ENCODE peak calls at places on chromosomes 2 and 18, in seven cellular contexts. L is ascending aorta, Y is lower lobe of right lung, E is tibial artery, J is pancreas, V is left lung, X is HCT116. R is an unnamed sample.

GRCh38 chr2:218019411-218020060 is 16.7 kb upstream of the TNS1 start:
- DNase-seq in L (no peak), Y (no peak), E (no peak), J (no peak), V (peak), X (no peak), R (no peak)

GRCh38 chr18:56068030-56068671 is 480.2 kb upstream of the TCF4 start:
- DNase-seq in L (no peak), Y (no peak), E (no peak), J (no peak), V (no peak), X (no peak), R (no peak)

GRCh38 chr2:179107737-179108136 is 57.8 kb upstream of the CCDC141 start:
- DNase-seq in L (no peak), Y (no peak), E (no peak), J (no peak), V (no peak), X (no peak), R (no peak)

GRCh38 chr2:8627019-8627691 is 54.7 kb upstream of the ID2 start:
- DNase-seq in L (no peak), Y (peak), E (no peak), J (no peak), V (no peak), X (no peak), R (no peak)

GRCh38 chr18:62763101-62763521 is 47.8 kb downstream of the PHLPP1 start:
- DNase-seq in L (no peak), Y (no peak), E (no peak), J (no peak), V (no peak), X (no peak), R (no peak)

GRCh38 chr2:28391564-28392296 is 928 bp upstream of the FOSL2 start:
- DNase-seq in L (peak), Y (peak), E (peak), J (peak), V (peak), X (peak), R (peak)

GRCh38 chr18:13660510-13660909 is 65.8 kb downstream of the FAM210A start:
- DNase-seq in L (no peak), Y (no peak), E (peak), J (no peak), V (no peak), X (no peak), R (no peak)

GRCh38 chr2:172101008-172101706 is 1.5 kb downstream of the DLX2 start:
- DNase-seq in L (no peak), Y (no peak), E (no peak), J (peak), V (no peak), X (no peak), R (no peak)

GRCh38 chr2:64207573-64207972 is 63.4 kb upstream of the PELI1 start:
- DNase-seq in L (no peak), Y (no peak), E (no peak), J (no peak), V (no peak), X (no peak), R (no peak)

GRCh38 chr2:228615501-228615900 is 434.0 kb upstream of the SPHKAP start:
- DNase-seq in L (no peak), Y (no peak), E (no peak), J (no peak), V (no peak), X (no peak), R (no peak)

GRCh38 chr18:10856146-10856545 is 293.2 kb downstream of the PIEZO2 start:
- DNase-seq in L (no peak), Y (no peak), E (no peak), J (no peak), V (no peak), X (no peak), R (no peak)

GRCh38 chr2:133333189-133333588 is 235.1 kb downstream of the NCKAP5 start:
- DNase-seq in L (no peak), Y (no peak), E (no peak), J (no peak), V (no peak), X (no peak), R (no peak)

GRCh38 chr2:33000986-33001385 is 54.2 kb downstream of the LTBP1 start:
- DNase-seq in L (no peak), Y (no peak), E (no peak), J (no peak), V (no peak), X (no peak), R (no peak)
- H3K4me3 ChIP-seq in L (no peak), Y (no peak), E (no peak), J (no peak), V (no peak), X (no peak), R (no peak)

GRCh38 chr2:96900237-96900636 is 30.4 kb upstream of the SEMA4C start:
- DNase-seq in L (no peak), Y (no peak), E (no peak), J (no peak), V (no peak), X (no peak), R (no peak)

GRCh38 chr2:96906719-96907404 is 37.0 kb upstream of the SEMA4C start:
- DNase-seq in L (no peak), Y (no peak), E (peak), J (no peak), V (no peak), X (no peak), R (no peak)

GRCh38 chr2:96899084-96899735 is 29.3 kb upstream of the SEMA4C start:
- DNase-seq in L (no peak), Y (no peak), E (no peak), J (no peak), V (no peak), X (no peak), R (no peak)

GRCh38 chr2:96903809-96904208 is 33.9 kb upstream of the SEMA4C start:
- DNase-seq in L (no peak), Y (no peak), E (no peak), J (no peak), V (no peak), X (no peak), R (no peak)

DNA sequence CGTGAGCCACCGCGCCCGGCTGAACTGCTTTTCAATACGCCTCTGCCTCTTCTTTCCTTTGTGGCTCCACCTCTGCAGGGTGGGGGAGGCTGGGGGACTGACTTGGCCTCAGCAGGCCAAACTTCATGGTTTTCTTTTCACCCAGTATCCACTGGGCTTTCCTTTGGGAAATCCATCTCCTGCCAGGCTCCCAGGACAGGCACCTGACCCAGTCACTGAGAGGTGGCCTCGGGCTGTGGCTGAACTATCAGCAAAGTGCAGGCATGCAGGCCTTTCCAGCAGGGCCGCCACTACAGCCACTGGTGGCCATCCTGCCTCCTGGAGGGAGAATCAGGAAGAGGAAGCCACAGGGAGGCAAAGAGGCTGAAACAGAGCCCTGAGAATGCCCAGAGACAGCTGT is 33.4 kb upstream of the SEMA4C start:
- DNase-seq in L (no peak), Y (no peak), E (no peak), J (no peak), V (no peak), X (no peak), R (no peak)
- TF ChIP-seq CTCF in L (no peak), Y (no peak), E (no peak), J (no peak), V (no peak), X (no peak), R (no peak)

GRCh38 chr2:170820647-170821630 is 4.3 kb downstream of the GAD1 start:
- DNase-seq in L (no peak), Y (no peak), E (no peak), J (no peak), V (no peak), X (no peak), R (peak)

GRCh38 chr2:170822885-170823799 is 6.5 kb downstream of the GAD1 start:
- DNase-seq in L (no peak), Y (no peak), E (no peak), J (peak), V (no peak), X (no peak), R (no peak)

GRCh38 chr2:170821631-170822291 is 5.1 kb downstream of the GAD1 start:
- DNase-seq in L (no peak), Y (no peak), E (no peak), J (peak), V (no peak), X (no peak), R (no peak)

GRCh38 chr2:170823800-170824153 is 7.1 kb downstream of the GAD1 start:
- DNase-seq in L (no peak), Y (no peak), E (no peak), J (no peak), V (no peak), X (no peak), R (no peak)

GRCh38 chr2:170822292-170822884 is 5.7 kb downstream of the GAD1 start:
- DNase-seq in L (no peak), Y (no peak), E (no peak), J (no peak), V (no peak), X (no peak), R (no peak)
- H3K4me3 ChIP-seq in L (peak), Y (peak), E (peak), J (no peak), V (no peak), X (no peak), R (no peak)

DNA sequence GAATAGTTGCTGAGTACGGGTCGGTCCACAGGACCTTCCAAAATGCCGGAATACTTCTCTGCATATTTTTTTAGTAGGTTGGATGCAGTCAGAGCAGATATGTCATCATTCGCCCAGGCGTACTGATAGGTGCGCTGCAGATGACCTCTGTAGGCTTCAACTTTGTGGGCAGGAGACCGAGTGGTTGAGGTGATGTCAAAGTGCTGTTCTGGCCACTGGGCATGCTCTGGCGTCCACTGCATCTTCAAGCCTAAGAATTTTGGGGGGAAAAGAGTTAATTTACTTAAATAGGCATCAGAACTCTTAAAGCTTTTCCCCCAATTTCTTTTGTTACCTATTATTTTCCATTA is 124.3 kb downstream of the FIGN start:
- DNase-seq in L (no peak), Y (no peak), E (no peak), J (no peak), V (no peak), X (no peak), R (no peak)
- TF ChIP-seq CTCF in L (no peak), Y (no peak), E (no peak), J (no peak), V (no peak), X (no peak), R (no peak)

DNA sequence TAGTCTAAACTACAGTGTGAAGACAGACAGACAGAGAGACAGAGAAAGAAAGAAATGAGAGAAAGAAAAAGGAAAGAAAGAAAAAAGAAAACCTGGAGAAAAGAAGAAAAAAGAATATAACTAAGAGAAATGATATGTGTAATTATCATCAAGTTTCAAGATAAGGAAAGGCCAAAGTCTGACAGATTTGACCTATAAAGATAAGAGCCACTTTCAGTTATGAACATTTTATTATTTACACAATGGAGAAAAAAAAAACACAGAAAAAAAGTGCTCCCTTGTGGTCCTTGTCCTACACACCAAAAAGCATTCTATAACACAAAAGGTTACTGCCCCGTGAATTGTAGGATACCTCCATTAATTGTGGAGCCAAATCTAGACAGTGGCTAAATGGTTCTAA is 937.2 kb upstream of the DDX18 start:
- DNase-seq in L (no peak), Y (no peak), E (no peak), J (no peak), V (no peak), X (no peak), R (no peak)
- H3K4me3 ChIP-seq in L (no peak), Y (no peak), E (no peak), J (no peak), V (no peak), X (no peak), R (no peak)

GRCh38 chr2:238308177-238308576 is 12.1 kb upstream of the TRAF3IP1 start:
- DNase-seq in L (no peak), Y (no peak), E (no peak), J (no peak), V (no peak), X (no peak), R (no peak)
- TF ChIP-seq CTCF in L (no peak), Y (no peak), E (no peak), J (no peak), V (no peak), X (peak), R (peak)

DNA sequence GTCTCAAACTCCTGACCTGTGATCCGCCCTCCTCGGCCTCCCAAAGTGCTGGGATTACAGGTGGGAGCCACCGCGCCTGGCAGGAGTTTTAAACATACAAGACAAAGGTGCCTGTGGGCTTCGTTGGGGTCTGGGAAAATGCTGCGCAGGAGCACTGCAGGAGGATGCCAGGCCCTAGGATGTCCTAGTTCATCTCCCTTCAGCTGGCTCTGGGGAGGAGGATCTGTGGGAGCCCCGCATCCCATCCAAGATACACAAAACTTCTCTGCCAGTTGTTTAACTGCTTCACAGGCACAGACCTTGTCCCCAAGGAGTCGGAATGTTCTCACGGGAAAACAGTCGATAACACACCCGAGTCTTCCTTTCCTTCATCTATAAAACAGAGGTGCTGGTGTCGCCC is 89.1 kb downstream of the POLR1A start:
- DNase-seq in L (no peak), Y (no peak), E (peak), J (no peak), V (no peak), X (no peak), R (no peak)
- H3K4me3 ChIP-seq in L (no peak), Y (no peak), E (no peak), J (no peak), V (no peak), X (no peak), R (no peak)

DNA sequence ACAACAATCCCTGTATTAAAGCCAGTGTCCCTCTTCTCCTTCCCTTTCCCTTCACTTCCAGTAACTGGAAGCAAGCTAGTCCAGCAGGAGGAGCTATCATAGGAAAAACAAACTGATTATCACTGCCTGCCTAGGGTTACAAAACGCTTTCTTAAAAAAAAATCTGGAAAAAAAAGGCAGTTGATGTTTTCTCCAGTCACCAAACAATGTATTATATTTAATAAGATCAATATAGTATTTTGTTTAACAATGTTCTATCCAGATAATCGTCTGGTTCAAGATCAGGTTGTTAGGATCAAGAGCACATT is 78.8 kb upstream of the ITGB6 start:
- DNase-seq in L (no peak), Y (no peak), E (no peak), J (no peak), V (no peak), X (no peak), R (no peak)
- TF ChIP-seq CTCF in L (peak), Y (peak), E (peak), J (no peak), V (peak), X (peak), R (no peak)